ENCODE peak calls at places on chromosome 4, in seven cellular contexts. A is ascending aorta, R is body of pancreas, U is H9, G is GM12878, K is SJSA1, M is stomach. X is an unnamed sample.

GRCh38 chr4:163107754-163108153 is 58.9 kb downstream of the NAF1 start:
- DNase-seq in K (no peak), A (no peak), G (no peak), R (no peak), U (no peak), M (no peak), X (no peak)

GRCh38 chr4:7323461-7323871 is 111.3 kb downstream of the PSAPL1 start:
- DNase-seq in A (no peak), M (no peak), U (no peak), K (no peak), G (no peak), R (no peak), X (no peak)

GRCh38 chr4:5812506-5813229 is 80.2 kb downstream of the CRMP1 start:
- DNase-seq in U (no peak), A (no peak), K (peak; percentile 14), R (no peak), M (no peak), G (no peak), X (peak; percentile 26)

GRCh38 chr4:175071123-175071522 is 153.0 kb downstream of the ADAM29 start:
- DNase-seq in K (peak; percentile 1), U (no peak), M (no peak), G (no peak), R (no peak), A (no peak), X (no peak)

GRCh38 chr4:114257516-114257915 is 278.1 kb upstream of the ARSJ start:
- DNase-seq in G (no peak), R (no peak), U (no peak), A (no peak), M (no peak), K (no peak), X (no peak)

GRCh38 chr4:11532138-11532537 is 103.4 kb upstream of the HS3ST1 start:
- DNase-seq in R (no peak), A (no peak), K (no peak), M (no peak), G (no peak), U (no peak), X (no peak)

GRCh38 chr4:100317032-100317864 is 127.0 kb upstream of the DDIT4L start:
- DNase-seq in A (no peak), M (no peak), R (no peak), U (no peak), G (no peak), K (no peak), X (no peak)

GRCh38 chr4:85496933-85497332 is 22.0 kb downstream of the ARHGAP24 start:
- DNase-seq in G (no peak), A (no peak), R (no peak), U (no peak), K (peak; percentile 65), M (no peak), X (peak; percentile 67)

GRCh38 chr4:120517966-120518365 is 404.6 kb downstream of the PRDM5 start:
- DNase-seq in K (peak; percentile 65), R (peak; percentile 67), M (no peak), U (peak; percentile 34), G (peak; percentile 42), A (no peak), X (peak; percentile 70)

GRCh38 chr4:86558799-86559198 is 35.3 kb upstream of the PTPN13 start:
- DNase-seq in K (no peak), G (no peak), A (no peak), R (no peak), M (no peak), U (no peak), X (peak; percentile 80)

GRCh38 chr4:3254302-3255131 is 5.6 kb downstream of the MSANTD1 start:
- DNase-seq in U (peak; percentile 16), A (no peak), G (no peak), R (no peak), K (peak; percentile 38), M (no peak), X (no peak)

GRCh38 chr4:86557526-86557925 is 36.6 kb upstream of the PTPN13 start:
- DNase-seq in U (no peak), K (no peak), A (no peak), G (no peak), R (no peak), M (no peak), X (peak; percentile 36)

GRCh38 chr4:182413550-182413949 is 170.3 kb downstream of the TENM3 start:
- DNase-seq in M (no peak), A (no peak), K (no peak), U (no peak), G (no peak), R (no peak), X (no peak)

GRCh38 chr4:128653514-128654420 is 155.7 kb upstream of the JADE1 start:
- DNase-seq in U (no peak), A (no peak), R (no peak), K (no peak), G (no peak), M (no peak), X (no peak)
- H3K27ac ChIP-seq in U (no peak overlapping the region), A (no peak overlapping the region), R (no peak overlapping the region), K (no peak overlapping the region), G (no peak overlapping the region), M (peak overlapping the region; percentile 9), X (no peak overlapping the region)

GRCh38 chr4:54276633-54277426 is 47.7 kb downstream of the PDGFRA start:
- DNase-seq in R (no peak), A (no peak), U (peak; percentile 49), M (no peak), G (no peak), K (no peak), X (no peak)

GRCh38 chr4:54277691-54278090 is 48.6 kb downstream of the PDGFRA start:
- DNase-seq in A (peak; percentile 11), K (no peak), G (peak; percentile 9), U (no peak), R (no peak), M (no peak), X (peak; percentile 68)

GRCh38 chr4:54282837-54283236 is 53.7 kb downstream of the PDGFRA start:
- DNase-seq in U (no peak), A (no peak), R (no peak), G (no peak), M (no peak), K (no peak), X (no peak)

DNA sequence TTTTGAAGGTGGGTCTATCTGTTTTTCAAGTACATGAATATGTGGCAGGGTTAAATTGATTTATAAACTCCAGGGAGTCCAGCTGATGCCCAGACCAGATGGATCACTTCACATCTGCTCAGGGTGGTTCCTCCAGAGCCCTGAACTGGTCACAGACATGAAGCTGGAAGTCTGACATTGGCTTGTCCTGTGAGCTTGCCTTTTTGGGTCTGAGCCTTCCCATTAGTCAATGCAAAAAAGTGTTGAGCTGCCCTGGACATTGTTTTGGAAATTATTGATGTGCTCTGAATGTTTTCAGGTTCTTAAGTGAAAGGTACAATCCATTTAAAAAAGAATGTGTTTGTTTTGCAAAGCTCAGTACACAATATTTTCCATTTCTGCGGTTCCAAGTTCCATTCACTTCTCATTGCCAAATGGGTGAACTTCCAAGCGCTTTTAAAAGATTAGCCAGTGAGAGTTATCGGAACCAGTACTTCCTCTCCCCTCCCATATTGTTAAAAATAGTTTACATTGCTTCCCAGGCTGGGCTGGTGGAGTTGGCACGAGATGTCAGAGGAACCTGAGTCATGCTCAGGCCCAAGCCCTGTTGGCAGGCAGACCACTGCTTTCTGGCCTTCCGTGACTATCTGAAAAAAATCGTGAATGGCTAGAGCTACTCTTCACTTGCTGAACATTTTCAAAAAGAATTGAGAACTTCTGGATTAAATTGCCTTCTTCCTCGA is 52.1 kb downstream of the PDGFRA start:
- DNase-seq in A (peak; percentile 69), U (no peak), K (peak; percentile 47), M (peak; percentile 92), G (no peak), R (peak; percentile 80), X (peak; percentile 76)
- H3K27ac ChIP-seq in A (peak overlapping the region; percentile 70), U (no peak overlapping the region), K (peak overlapping the region; percentile 20), M (peak overlapping the region; percentile 91), G (no peak overlapping the region), R (peak overlapping the region; percentile 71), X (peak overlapping the region; percentile 70)

GRCh38 chr4:87838207-87838606 is 5.4 kb downstream of the MEPE start:
- DNase-seq in K (no peak), A (no peak), M (no peak), U (no peak), G (no peak), R (no peak), X (peak; percentile 4)

GRCh38 chr4:87843936-87844335 is 11.2 kb downstream of the MEPE start:
- DNase-seq in M (no peak), R (no peak), G (no peak), U (no peak), K (peak; percentile 38), A (no peak), X (peak; percentile 27)

GRCh38 chr4:87844476-87844875 is 11.7 kb downstream of the MEPE start:
- DNase-seq in U (no peak), R (no peak), K (no peak), A (no peak), M (no peak), G (no peak), X (no peak)

GRCh38 chr4:87839309-87839946 is 6.7 kb downstream of the MEPE start:
- DNase-seq in M (no peak), G (no peak), R (no peak), K (peak; percentile 38), U (no peak), A (no peak), X (peak; percentile 35)

GRCh38 chr4:87840149-87840548 is 7.4 kb downstream of the MEPE start:
- DNase-seq in K (no peak), R (no peak), U (no peak), A (no peak), G (no peak), M (no peak), X (no peak)
- H3K27ac ChIP-seq in K (no peak overlapping the region), R (no peak overlapping the region), U (no peak overlapping the region), A (no peak overlapping the region), G (no peak overlapping the region), M (no peak overlapping the region), X (no peak overlapping the region)

GRCh38 chr4:24103434-24104168 is 213.8 kb upstream of the PPARGC1A start:
- DNase-seq in R (no peak), A (no peak), K (peak; percentile 21), U (no peak), G (no peak), M (no peak), X (no peak)
- H3K27ac ChIP-seq in R (no peak overlapping the region), A (no peak overlapping the region), K (peak overlapping the region; percentile 51), U (no peak overlapping the region), G (no peak overlapping the region), M (no peak overlapping the region), X (no peak overlapping the region)

DNA sequence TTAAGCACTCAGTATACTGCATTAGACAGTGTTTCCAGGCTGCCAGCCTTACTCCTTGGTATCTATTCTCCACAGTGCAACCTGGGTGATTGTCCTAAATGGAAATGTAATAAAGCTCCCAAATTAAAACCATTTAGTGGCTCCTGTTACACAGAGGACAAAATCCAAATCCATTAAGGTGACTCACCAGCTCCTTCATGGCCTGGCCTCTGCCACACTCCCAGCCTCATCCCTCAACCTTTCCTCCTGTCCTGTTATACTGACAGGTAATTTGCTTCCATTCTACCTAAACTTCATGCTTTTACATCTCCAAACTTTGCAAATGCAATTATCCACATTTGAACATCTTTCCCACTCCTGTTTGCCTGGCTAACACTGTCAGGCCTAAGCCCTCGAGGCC is 140.3 kb downstream of the INPP4B start:
- DNase-seq in G (no peak), A (no peak), R (no peak), M (no peak), K (no peak), U (no peak), X (no peak)
- H3K27ac ChIP-seq in G (no peak overlapping the region), A (no peak overlapping the region), R (no peak overlapping the region), M (no peak overlapping the region), K (no peak overlapping the region), U (no peak overlapping the region), X (no peak overlapping the region)

X was measured in RWPE1.